ENCODE peak calls at places on chromosome 10, in five cellular contexts. T is AG09309, C is psoas muscle, Y is IMR-90, F is HFFc6. I is an unnamed sample.

GRCh38 chr10:54444184-54444583 is 356.8 kb downstream of the PCDH15 start:
- DNase-seq in Y (no peak), T (no peak), F (no peak), C (no peak), I (no peak)

GRCh38 chr10:49614242-49615198 is 683 bp downstream of the CHAT start:
- DNase-seq in C (peak), T (no peak), F (no peak), Y (no peak), I (no peak)

GRCh38 chr10:10817609-10818008 is 200.1 kb upstream of the CELF2 start:
- DNase-seq in T (no peak), F (no peak), C (no peak), Y (no peak), I (no peak)

GRCh38 chr10:61792097-61792496 is 109.4 kb upstream of the ARID5B start:
- DNase-seq in F (no peak), T (no peak), Y (no peak), C (no peak), I (no peak)

GRCh38 chr10:6977641-6978627 is 397.9 kb upstream of the PRKCQ start:
- DNase-seq in F (no peak), Y (no peak), T (no peak), C (no peak), I (no peak)

GRCh38 chr10:80506189-80506575 is 31.5 kb upstream of the SH2D4B start:
- DNase-seq in Y (peak), T (no peak), F (peak), C (no peak), I (no peak)

GRCh38 chr10:15201589-15202300 is 33.3 kb upstream of the NMT2 start:
- DNase-seq in C (no peak), T (no peak), F (peak), Y (peak), I (no peak)

GRCh38 chr10:533611-534566 is 155.6 kb downstream of the DIP2C start:
- DNase-seq in C (no peak), T (no peak), F (no peak), Y (no peak), I (no peak)

GRCh38 chr10:11437391-11438241 is 173.8 kb downstream of the USP6NL start:
- DNase-seq in T (no peak), C (no peak), F (no peak), Y (no peak), I (no peak)

GRCh38 chr10:49298666-49298989 is 342 bp upstream of the C10orf71 start:
- DNase-seq in T (no peak), C (peak), Y (no peak), F (no peak), I (no peak)

GRCh38 chr10:33132626-33133025 is 174.6 kb upstream of the ITGB1 start:
- DNase-seq in Y (no peak), F (no peak), C (no peak), T (no peak), I (no peak)

GRCh38 chr10:3245395-3245794 is 72.8 kb upstream of the PITRM1 start:
- DNase-seq in F (no peak), Y (no peak), T (no peak), C (no peak), I (no peak)

GRCh38 chr10:35535136-35535535 is 70.0 kb upstream of the GJD4 start:
- DNase-seq in T (no peak), Y (no peak), C (no peak), F (no peak), I (no peak)

GRCh38 chr10:5665380-5666323 is 743 bp downstream of the ASB13 start:
- DNase-seq in C (peak), T (no peak), F (peak), Y (no peak), I (no peak)

GRCh38 chr10:5662708-5663579 is 3.5 kb downstream of the ASB13 start:
- DNase-seq in F (no peak), T (no peak), Y (no peak), C (no peak), I (no peak)

GRCh38 chr10:5666324-5667220 is at the start of gene ASB13:
- DNase-seq in Y (peak), C (peak), T (no peak), F (no peak), I (no peak)

GRCh38 chr10:5661043-5661442 is 5.4 kb downstream of the ASB13 start:
- DNase-seq in T (no peak), C (no peak), Y (no peak), F (no peak), I (no peak)

DNA sequence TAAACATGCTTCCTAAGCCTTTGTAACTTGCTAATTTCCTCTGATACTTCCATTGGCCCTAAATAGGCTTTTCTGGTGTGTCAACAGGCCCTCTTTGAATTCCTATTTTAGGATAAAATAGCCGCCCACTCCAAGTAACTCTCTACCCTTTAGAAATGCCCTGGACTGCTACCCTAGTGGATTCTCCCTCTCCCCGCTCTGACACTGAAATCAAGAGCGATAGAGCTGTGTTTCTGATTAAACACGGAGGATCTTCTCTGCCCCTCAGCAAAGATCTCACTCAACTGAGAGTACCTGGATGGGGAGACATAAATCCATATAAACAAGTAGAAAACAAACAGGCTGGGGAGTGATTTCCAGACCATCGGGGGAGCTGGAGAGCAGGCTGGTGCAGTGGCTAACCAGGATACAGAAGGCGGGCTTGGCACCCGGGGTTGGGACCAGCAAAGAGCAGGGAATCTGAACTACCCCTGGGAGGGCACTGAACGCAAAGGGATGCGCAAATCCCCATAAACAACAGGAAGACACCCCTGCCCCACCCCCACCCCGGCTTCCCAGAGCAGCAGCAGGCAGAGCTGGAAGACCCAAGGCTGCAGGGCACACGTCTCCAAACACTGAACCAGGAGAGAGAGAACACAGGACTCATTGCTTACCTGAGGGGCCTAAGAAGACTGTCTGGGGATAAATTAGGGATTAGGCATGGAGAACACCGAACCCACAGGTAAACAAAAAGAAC is 2.5 kb downstream of the ASB13 start:
- DNase-seq in Y (no peak), C (no peak), F (no peak), T (no peak), I (no peak)
- TF ChIP-seq CTCF in Y (no peak), C (no peak), F (no peak), T (no peak), I (no peak)

GRCh38 chr10:78774999-78775711 is 293.6 kb upstream of the ZMIZ1 start:
- DNase-seq in Y (peak), C (peak), F (no peak), T (no peak), I (no peak)
- TF ChIP-seq CTCF in Y (no peak), C (no peak), F (no peak), T (no peak), I (no peak)

GRCh38 chr10:94046152-94046551 is 52.4 kb downstream of the PLCE1 start:
- DNase-seq in F (no peak), Y (no peak), T (no peak), C (no peak), I (no peak)

GRCh38 chr10:94038024-94038423 is 44.3 kb downstream of the PLCE1 start:
- DNase-seq in C (no peak), Y (peak), F (no peak), T (no peak), I (no peak)

GRCh38 chr10:94043431-94043990 is 49.8 kb downstream of the PLCE1 start:
- DNase-seq in F (no peak), T (no peak), C (no peak), Y (no peak), I (no peak)

GRCh38 chr10:94042814-94043175 is 49.1 kb downstream of the PLCE1 start:
- DNase-seq in Y (no peak), T (no peak), F (no peak), C (no peak), I (no peak)

DNA sequence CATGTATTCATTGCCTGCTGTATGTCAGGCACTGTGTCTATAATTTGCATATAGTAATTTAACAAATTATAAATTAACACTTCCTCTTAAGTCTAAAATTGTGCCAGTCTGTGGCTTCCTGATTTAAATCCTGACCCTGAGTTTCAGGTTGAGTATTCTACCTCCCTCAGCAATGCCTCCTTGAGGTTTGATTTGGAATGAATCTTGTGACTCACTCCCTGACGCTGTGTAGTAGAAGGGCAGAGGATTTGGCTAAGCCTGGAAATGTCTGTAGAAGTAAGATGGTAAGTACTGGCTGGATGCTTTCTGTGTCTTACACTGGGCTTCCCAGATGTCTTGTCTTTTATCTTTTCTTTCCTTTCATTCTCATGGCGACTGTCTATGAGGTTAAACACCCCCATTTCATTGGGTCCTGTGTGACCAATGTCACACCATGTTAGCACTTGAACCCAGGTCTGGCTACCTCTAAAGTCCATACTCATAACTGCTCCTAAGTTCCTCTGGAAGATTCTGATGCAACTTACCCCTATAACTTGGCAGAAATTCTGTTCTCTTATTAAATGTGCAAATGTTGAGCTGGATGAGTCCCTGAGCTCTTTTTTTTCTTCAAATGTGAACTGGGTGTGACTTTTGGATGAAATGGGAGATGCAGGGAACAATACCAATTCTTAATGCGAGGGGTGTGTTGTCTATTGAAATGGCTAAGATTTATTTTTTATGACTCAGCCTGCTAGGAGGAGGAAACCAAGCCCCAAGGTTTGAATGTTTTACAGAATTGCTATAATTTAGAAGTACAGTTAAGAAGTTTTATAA is 48.5 kb downstream of the PLCE1 start:
- DNase-seq in T (peak), Y (peak), C (no peak), F (peak), I (no peak)
- TF ChIP-seq CTCF in T (peak), Y (peak), C (peak), F (peak), I (peak)

GRCh38 chr10:130067893-130068292 is 42.7 kb downstream of the C10orf143 start:
- DNase-seq in Y (no peak), T (no peak), F (no peak), C (no peak), I (no peak)

GRCh38 chr10:130074639-130075038 is 36.0 kb downstream of the C10orf143 start:
- DNase-seq in F (no peak), C (no peak), T (no peak), Y (no peak), I (no peak)

GRCh38 chr10:130076681-130077080 is 33.9 kb downstream of the C10orf143 start:
- DNase-seq in F (no peak), T (no peak), Y (no peak), C (no peak), I (no peak)

GRCh38 chr10:130073912-130074311 is 36.7 kb downstream of the C10orf143 start:
- DNase-seq in T (no peak), Y (no peak), C (no peak), F (no peak), I (no peak)

DNA sequence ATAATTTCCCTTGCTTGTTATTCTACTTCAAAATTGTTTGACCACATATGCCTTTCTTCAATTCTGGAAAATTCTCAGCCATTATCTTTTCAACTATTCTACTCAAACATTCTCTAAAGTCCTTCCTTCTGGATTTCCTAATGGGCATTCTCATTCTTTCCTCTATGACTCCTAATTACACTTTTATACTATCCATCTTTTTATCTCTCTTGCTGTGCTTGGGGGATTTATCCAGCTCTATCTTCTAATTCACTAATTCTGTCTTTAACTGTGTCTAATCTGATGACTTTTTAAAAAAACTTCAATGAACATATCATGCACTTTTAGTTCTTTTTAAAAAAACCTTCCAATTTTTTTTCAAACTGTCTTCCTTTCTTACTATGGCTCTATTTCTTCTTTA is 38.4 kb downstream of the C10orf143 start:
- DNase-seq in C (no peak), T (no peak), F (no peak), Y (no peak), I (no peak)
- TF ChIP-seq CTCF in C (no peak), T (no peak), F (no peak), Y (no peak), I (no peak)

DNA sequence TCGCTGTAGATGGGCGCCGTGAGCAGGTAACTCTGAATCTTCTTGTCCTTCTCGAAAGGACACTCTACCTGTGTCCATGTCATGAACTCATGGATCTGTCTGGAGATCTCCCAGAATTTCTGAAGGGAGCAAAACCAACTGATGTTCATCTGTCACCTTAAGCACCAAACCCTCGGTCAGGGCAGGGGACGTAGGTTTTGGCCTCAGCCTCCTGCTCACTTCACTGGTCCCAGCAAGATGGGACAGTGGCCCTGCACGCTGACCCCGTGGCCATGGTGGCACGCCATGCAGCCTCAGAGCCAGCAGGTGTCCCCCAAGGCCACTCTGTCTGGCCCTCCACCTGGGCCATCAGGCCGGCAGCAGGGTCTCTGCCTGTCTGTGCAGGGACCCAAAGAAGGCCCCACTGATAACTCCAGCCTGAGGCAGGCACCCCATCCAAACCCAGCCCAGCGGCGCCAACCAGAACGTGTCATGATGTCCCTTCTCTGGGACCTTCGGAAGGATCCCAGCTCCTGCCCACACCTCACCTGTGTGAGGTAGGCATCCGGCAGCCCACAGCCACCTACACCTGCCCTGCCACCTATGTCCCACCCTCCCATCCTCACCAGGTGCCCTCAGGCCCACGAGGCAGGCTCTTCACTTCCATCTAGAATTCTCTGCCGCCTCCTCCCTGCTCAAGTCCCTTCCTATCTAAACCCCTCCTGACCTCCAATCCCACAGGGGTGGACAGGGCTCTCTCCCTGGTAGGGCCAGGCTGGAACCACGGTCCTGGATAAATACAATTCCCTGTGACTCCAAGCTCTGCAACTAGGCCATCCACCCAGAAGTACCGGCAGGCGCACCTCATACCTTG is 59.0 kb downstream of the CSGALNACT2 start:
- DNase-seq in F (no peak), T (no peak), C (peak), Y (no peak), I (no peak)
- TF ChIP-seq CTCF in F (no peak), T (peak), C (no peak), Y (no peak), I (no peak)